ENCODE peak calls at places on chromosomes 3 and 15, in nine cellular contexts. L, U, Z, K, E, T, N, G and R are unnamed samples.

GRCh38 chr3:136428167-136428566 is 178.0 kb downstream of the PCCB start:
- DNase-seq in L (no peak), U (no peak), Z (no peak), K (no peak), E (no peak), T (no peak), N (no peak), G (no peak), R (no peak)

GRCh38 chr3:112399064-112399463 is 66.1 kb downstream of the CD200 start:
- DNase-seq in L (no peak), U (no peak), Z (no peak), K (no peak), E (no peak), T (no peak), N (no peak), G (no peak), R (no peak)

GRCh38 chr3:127615631-127616305 is 13.2 kb upstream of the PODXL2 start:
- DNase-seq in L (no peak), U (no peak), Z (peak), K (no peak), E (no peak), T (no peak), N (no peak), G (no peak), R (no peak)

GRCh38 chr3:55162031-55162784 is 234.3 kb upstream of the LRTM1 start:
- DNase-seq in L (no peak), U (no peak), Z (no peak), K (no peak), E (no peak), T (no peak), N (no peak), G (no peak), R (no peak)

GRCh38 chr3:43104786-43105185 is 1.1 kb downstream of the POMGNT2 start:
- DNase-seq in L (no peak), U (no peak), Z (no peak), K (no peak), E (no peak), T (no peak), N (peak), G (no peak), R (no peak)

GRCh38 chr3:149969945-149970715 is 565 bp downstream of the PFN2 start:
- DNase-seq in L (peak), U (peak), Z (peak), K (peak), E (peak), T (no peak), N (peak), G (peak), R (peak)

GRCh38 chr3:4823986-4824947 is 155.0 kb upstream of the BHLHE40 start:
- DNase-seq in L (no peak), U (no peak), Z (no peak), K (no peak), E (no peak), T (no peak), N (no peak), G (no peak), R (no peak)

GRCh38 chr3:61158676-61159075 is 92.6 kb downstream of the FHIT start:
- DNase-seq in L (no peak), U (no peak), Z (no peak), K (no peak), E (no peak), T (no peak), N (no peak), G (no peak), R (no peak)

GRCh38 chr3:183242431-183242830 is 10.6 kb upstream of the B3GNT5 start:
- DNase-seq in L (no peak), U (no peak), Z (no peak), K (no peak), E (no peak), T (no peak), N (no peak), G (no peak), R (no peak)

GRCh38 chr3:139251529-139251928 is 92.3 kb upstream of the MRPS22 start:
- DNase-seq in L (no peak), U (no peak), Z (no peak), K (no peak), E (no peak), T (no peak), N (no peak), G (no peak), R (peak)

GRCh38 chr3:47432673-47433072 is 43.1 kb downstream of the SCAP start:
- DNase-seq in L (no peak), U (peak), Z (no peak), K (no peak), E (no peak), T (no peak), N (no peak), G (no peak), R (no peak)

GRCh38 chr3:42491876-42492507 is 10.5 kb upstream of the VIPR1 start:
- DNase-seq in L (no peak), U (peak), Z (no peak), K (no peak), E (no peak), T (no peak), N (no peak), G (peak), R (no peak)

GRCh38 chr15:101099183-101099582 is 152.7 kb downstream of the CHSY1 start:
- DNase-seq in L (no peak), U (no peak), Z (no peak), K (no peak), E (no peak), T (no peak), N (no peak), G (no peak), R (no peak)

GRCh38 chr3:55828712-55829111 is 341.6 kb upstream of the WNT5A start:
- DNase-seq in L (no peak), U (no peak), Z (no peak), K (no peak), E (no peak), T (no peak), N (no peak), G (no peak), R (no peak)

GRCh38 chr3:189188466-189188865 is 16.7 kb downstream of the TPRG1 start:
- DNase-seq in L (no peak), U (no peak), Z (no peak), K (no peak), E (no peak), T (no peak), N (peak), G (peak), R (no peak)

GRCh38 chr3:93988283-93988682 is 8.3 kb downstream of the ARL13B start:
- DNase-seq in L (no peak), U (no peak), Z (no peak), K (peak), E (no peak), T (no peak), N (no peak), G (no peak), R (no peak)

GRCh38 chr3:55555866-55556621 is 68.9 kb upstream of the WNT5A start:
- DNase-seq in L (no peak), U (no peak), Z (no peak), K (no peak), E (no peak), T (no peak), N (no peak), G (no peak), R (no peak)

GRCh38 chr15:73305331-73306211 is 63.2 kb downstream of the HCN4 start:
- DNase-seq in L (no peak), U (no peak), Z (no peak), K (peak), E (peak), T (no peak), N (no peak), G (peak), R (no peak)

GRCh38 chr3:70433091-70433490 is 120.7 kb upstream of the MDFIC2 start:
- DNase-seq in L (no peak), U (no peak), Z (no peak), K (no peak), E (no peak), T (no peak), N (no peak), G (no peak), R (no peak)

GRCh38 chr3:134364936-134365765 is 9.1 kb downstream of the AMOTL2 start:
- DNase-seq in L (no peak), U (peak), Z (peak), K (peak), E (no peak), T (no peak), N (no peak), G (no peak), R (no peak)

GRCh38 chr3:9831253-9831652 is 12.6 kb downstream of the RPUSD3 start:
- DNase-seq in L (no peak), U (no peak), Z (no peak), K (no peak), E (no peak), T (no peak), N (no peak), G (no peak), R (no peak)

GRCh38 chr3:30760040-30760439 is 134.4 kb downstream of the GADL1 start:
- DNase-seq in L (no peak), U (no peak), Z (no peak), K (no peak), E (no peak), T (no peak), N (no peak), G (no peak), R (no peak)

GRCh38 chr15:44084171-44084570 is 110.9 kb downstream of the FRMD5 start:
- DNase-seq in L (no peak), U (no peak), Z (no peak), K (peak), E (no peak), T (no peak), N (no peak), G (no peak), R (no peak)

GRCh38 chr15:39497759-39498565 is 82.9 kb upstream of the THBS1 start:
- DNase-seq in L (no peak), U (no peak), Z (no peak), K (no peak), E (no peak), T (no peak), N (no peak), G (no peak), R (no peak)

GRCh38 chr3:71903141-71903540 is 118.2 kb upstream of the PROK2 start:
- DNase-seq in L (no peak), U (no peak), Z (no peak), K (no peak), E (no peak), T (no peak), N (no peak), G (no peak), R (no peak)
- H3K4me3 ChIP-seq in L (no peak), U (no peak), Z (no peak), K (no peak), E (no peak), T (no peak), N (no peak), G (no peak), R (no peak)

GRCh38 chr3:38454884-38455638 is 1.4 kb downstream of the ACVR2B start:
- DNase-seq in L (peak), U (peak), Z (peak), K (peak), E (peak), T (no peak), N (peak), G (peak), R (peak)
- H3K27ac ChIP-seq in L (peak), U (peak), Z (peak), K (no peak), E (peak), T (peak), N (peak), G (peak), R (peak)

GRCh38 chr15:75140080-75140879 is 61.4 kb upstream of the C15orf39 start:
- DNase-seq in L (no peak), U (no peak), Z (no peak), K (peak), E (no peak), T (no peak), N (no peak), G (no peak), R (no peak)

GRCh38 chr15:75138016-75138999 is 63.4 kb upstream of the C15orf39 start:
- DNase-seq in L (no peak), U (no peak), Z (no peak), K (no peak), E (no peak), T (no peak), N (no peak), G (no peak), R (no peak)

GRCh38 chr15:75134748-75135147 is 66.9 kb upstream of the C15orf39 start:
- DNase-seq in L (no peak), U (no peak), Z (no peak), K (no peak), E (no peak), T (no peak), N (no peak), G (no peak), R (no peak)

GRCh38 chr15:75136758-75137157 is 64.9 kb upstream of the C15orf39 start:
- DNase-seq in L (no peak), U (no peak), Z (no peak), K (no peak), E (no peak), T (no peak), N (no peak), G (no peak), R (no peak)

GRCh38 chr15:75136118-75136517 is 65.6 kb upstream of the C15orf39 start:
- DNase-seq in L (no peak), U (no peak), Z (no peak), K (no peak), E (no peak), T (no peak), N (no peak), G (no peak), R (no peak)
- H3K4me3 ChIP-seq in L (no peak), U (no peak), Z (no peak), K (no peak), E (no peak), T (no peak), N (no peak), G (no peak), R (no peak)

GRCh38 chr3:25110642-25111041 is 317.4 kb upstream of the RARB start:
- DNase-seq in L (no peak), U (no peak), Z (no peak), K (no peak), E (no peak), T (no peak), N (no peak), G (no peak), R (no peak)

GRCh38 chr3:25114532-25114931 is 313.5 kb upstream of the RARB start:
- DNase-seq in L (no peak), U (no peak), Z (no peak), K (no peak), E (no peak), T (no peak), N (no peak), G (no peak), R (no peak)

GRCh38 chr3:25117005-25117593 is 311.0 kb upstream of the RARB start:
- DNase-seq in L (no peak), U (no peak), Z (no peak), K (no peak), E (peak), T (no peak), N (no peak), G (peak), R (no peak)

GRCh38 chr3:25119682-25120081 is 308.4 kb upstream of the RARB start:
- DNase-seq in L (no peak), U (no peak), Z (no peak), K (no peak), E (no peak), T (no peak), N (no peak), G (no peak), R (no peak)

DNA sequence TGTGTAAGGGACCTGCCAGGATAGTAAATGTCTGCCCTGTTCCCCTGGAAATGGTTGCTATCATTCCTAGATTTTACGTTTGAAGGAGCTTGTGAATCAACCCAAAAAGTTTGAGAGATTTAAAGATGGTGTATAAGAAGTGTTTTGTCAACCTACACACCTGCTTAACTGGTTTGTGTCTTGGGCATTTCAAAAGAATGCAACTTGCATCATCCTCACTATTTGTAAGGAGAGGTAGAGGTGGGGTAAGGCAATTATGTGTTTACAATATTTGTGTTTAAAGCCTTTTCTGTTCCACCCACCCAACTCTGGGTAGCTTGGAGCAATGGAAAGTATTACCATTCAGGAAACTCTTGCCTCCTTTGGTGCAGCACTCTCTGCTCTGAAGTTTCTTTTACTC is 314.2 kb upstream of the RARB start:
- DNase-seq in L (no peak), U (no peak), Z (no peak), K (no peak), E (no peak), T (no peak), N (no peak), G (no peak), R (no peak)
- H3K27ac ChIP-seq in L (no peak), U (no peak), Z (no peak), K (no peak), E (no peak), T (no peak), N (no peak), G (no peak), R (no peak)